ENCODE peak calls at places on chromosomes 13 and 19, in five cellular contexts. G is AG09319; O is CD4-positive, alpha-beta T cell; Q is T-helper 17 cell; F is brain microvascular endothelial cell. U is an unnamed sample.

GRCh38 chr13:70162141-70162540 is 53.9 kb upstream of the KLHL1 start:
- DNase-seq in O (no peak), F (no peak), Q (no peak), G (no peak), U (no peak)

GRCh38 chr13:45511310-45512147 is 46.8 kb downstream of the COG3 start:
- DNase-seq in Q (no peak), O (peak; percentile 9), G (peak; percentile 37), F (peak; percentile 53), U (peak; percentile 59)

GRCh38 chr19:2274937-2275535 is 6.9 kb downstream of the PEAK3 start:
- DNase-seq in O (no peak), F (peak; percentile 70), Q (no peak), G (no peak), U (peak; percentile 88)

GRCh38 chr19:13441810-13442512 is 64.3 kb downstream of the CACNA1A start:
- DNase-seq in O (peak; percentile 25), Q (peak; percentile 32), F (peak; percentile 13), G (no peak), U (peak; percentile 66)

GRCh38 chr19:52785506-52785905 is 1.1 kb downstream of the ZNF600 start:
- DNase-seq in F (no peak), O (no peak), G (no peak), Q (no peak), U (no peak)

GRCh38 chr13:99636728-99637353 is 135.6 kb downstream of the TM9SF2 start:
- DNase-seq in Q (no peak), G (no peak), O (no peak), F (no peak), U (no peak)

GRCh38 chr19:50420808-50421207 is 2.1 kb downstream of the SPIB start:
- DNase-seq in Q (no peak), G (no peak), F (no peak), O (no peak), U (no peak)

GRCh38 chr19:55720214-55720746 is 17.9 kb downstream of the NLRP9 start:
- DNase-seq in Q (no peak), G (no peak), O (no peak), F (no peak), U (no peak)

GRCh38 chr19:5293607-5294089 is 47.0 kb downstream of the PTPRS start:
- DNase-seq in O (no peak), Q (no peak), G (peak; percentile 46), F (no peak), U (peak; percentile 61)

GRCh38 chr19:31980851-31981250 is 364.6 kb upstream of the ZNF507 start:
- DNase-seq in G (no peak), F (no peak), Q (no peak), O (no peak), U (no peak)

GRCh38 chr13:59176775-59177174 is 987.0 kb downstream of the DIAPH3 start:
- DNase-seq in G (no peak), F (no peak), Q (no peak), O (no peak), U (no peak)

GRCh38 chr19:20660473-20660872 is 898 bp downstream of the ZNF626 start:
- DNase-seq in G (no peak), O (no peak), F (peak; percentile 2), Q (no peak), U (no peak)

GRCh38 chr19:18098891-18099622 is 1.5 kb downstream of the MAST3 start:
- DNase-seq in G (no peak), F (no peak), Q (no peak), O (no peak), U (no peak)

GRCh38 chr19:50921391-50922315 is 10.5 kb upstream of the KLK4 start:
- DNase-seq in G (no peak), Q (no peak), F (no peak), O (no peak), U (peak; percentile 22)

GRCh38 chr13:27264181-27264580 is 6.4 kb upstream of the RASL11A start:
- DNase-seq in F (peak; percentile 56), O (no peak), Q (no peak), G (no peak), U (peak; percentile 72)

GRCh38 chr13:95317037-95317989 is 16.1 kb upstream of the ABCC4 start:
- DNase-seq in F (no peak), O (no peak), G (no peak), Q (no peak), U (peak; percentile 26)

GRCh38 chr19:49857061-49857833 is 6.3 kb downstream of the PTOV1 start:
- DNase-seq in G (no peak), Q (no peak), O (no peak), F (no peak), U (no peak)

GRCh38 chr13:27007166-27007565 is 164.4 kb downstream of the USP12 start:
- DNase-seq in F (no peak), O (no peak), G (no peak), Q (no peak), U (no peak)

GRCh38 chr19:14149509-14149994 is 13.2 kb upstream of the ASF1B start:
- DNase-seq in F (no peak), G (no peak), Q (peak; percentile 51), O (peak; percentile 53), U (peak; percentile 65)

GRCh38 chr19:30671622-30672051 is 299.5 kb downstream of the ZNF536 start:
- DNase-seq in O (no peak), F (no peak), Q (no peak), G (no peak), U (peak; percentile 52)

GRCh38 chr19:9342610-9343304 is 18.8 kb downstream of the ZNF559 start:
- DNase-seq in O (no peak), G (no peak), F (no peak), Q (no peak), U (no peak)

GRCh38 chr13:90233933-90234672 is 1113.4 kb upstream of the MIR17HG start:
- DNase-seq in Q (no peak), G (no peak), O (no peak), F (no peak), U (no peak)

GRCh38 chr13:39616087-39616694 is 13.2 kb upstream of the LHFPL6 start:
- DNase-seq in G (no peak), Q (no peak), O (peak; percentile 14), F (peak; percentile 56), U (peak; percentile 43)